ENCODE peak calls at places on chromosome 20, in eight cellular contexts. N is fibroblast of lung; U is activated CD8-positive, alpha-beta memory T cell treated with anti-CD3 and anti-CD28 coated beads for 4 hours; E is HL-60; H is activated CD4-positive, CD25-positive, alpha-beta regulatory T cell treated with anti-CD3 and anti-CD28 coated beads, Interleukin-2, amount 50 U/mL, for 16 hours; B is lower lobe of right lung; X is ACHN; W is stomach. Q is an unnamed sample.

GRCh38 chr20:56752274-56752673 is 123.2 kb downstream of the TFAP2C start:
- DNase-seq in N (no peak), U (no peak), E (no peak), H (no peak), B (no peak), X (no peak), W (no peak), Q (no peak)

GRCh38 chr20:9059931-9060330 is 9.0 kb upstream of the PLCB4 start:
- DNase-seq in N (peak), U (no peak), E (no peak), H (no peak), B (no peak), X (peak), W (no peak), Q (no peak)

GRCh38 chr20:41391587-41392001 is 25.0 kb upstream of the EMILIN3 start:
- DNase-seq in N (no peak), U (no peak), E (no peak), H (no peak), B (peak), X (no peak), W (no peak), Q (no peak)

GRCh38 chr20:38228436-38228835 is 32.1 kb downstream of the KIAA1755 start:
- DNase-seq in N (no peak), U (no peak), E (no peak), H (no peak), B (no peak), X (no peak), W (no peak), Q (no peak)

GRCh38 chr20:37389844-37390275 is 43.9 kb downstream of the SRC start:
- DNase-seq in N (no peak), U (no peak), E (no peak), H (no peak), B (peak), X (no peak), W (no peak), Q (peak)

GRCh38 chr20:14997791-14998190 is 660.4 kb upstream of the FLRT3 start:
- DNase-seq in N (peak), U (no peak), E (no peak), H (no peak), B (no peak), X (peak), W (no peak), Q (no peak)

GRCh38 chr20:1003920-1004697 is 2.0 kb upstream of the RSPO4 start:
- DNase-seq in N (no peak), U (no peak), E (no peak), H (no peak), B (no peak), X (no peak), W (no peak), Q (no peak)

GRCh38 chr20:13085275-13085674 is 76.5 kb downstream of the SPTLC3 start:
- DNase-seq in N (peak), U (no peak), E (no peak), H (no peak), B (no peak), X (no peak), W (no peak), Q (no peak)

GRCh38 chr20:41167118-41167470 is 29.8 kb downstream of the PLCG1 start:
- DNase-seq in N (no peak), U (no peak), E (no peak), H (no peak), B (no peak), X (no peak), W (no peak), Q (no peak)

GRCh38 chr20:15613530-15613929 is 959.7 kb downstream of the KIF16B start:
- DNase-seq in N (no peak), U (no peak), E (no peak), H (no peak), B (no peak), X (no peak), W (peak), Q (peak)

GRCh38 chr20:52410746-52411317 is 219.3 kb upstream of the ZFP64 start:
- DNase-seq in N (no peak), U (no peak), E (no peak), H (no peak), B (no peak), X (no peak), W (no peak), Q (no peak)

GRCh38 chr20:38804682-38805501 is 605 bp upstream of the PPP1R16B start:
- DNase-seq in N (no peak), U (peak), E (peak), H (peak), B (peak), X (no peak), W (peak), Q (no peak)

GRCh38 chr20:43322851-43323250 is 133.1 kb upstream of the PTPRT start:
- DNase-seq in N (no peak), U (no peak), E (no peak), H (no peak), B (no peak), X (peak), W (no peak), Q (no peak)

GRCh38 chr20:57851786-57852185 is 142.0 kb upstream of the PMEPA1 start:
- DNase-seq in N (no peak), U (no peak), E (no peak), H (no peak), B (no peak), X (no peak), W (no peak), Q (no peak)

GRCh38 chr20:43844778-43845614 is 69.7 kb upstream of the TOX2 start:
- DNase-seq in N (peak), U (no peak), E (no peak), H (no peak), B (no peak), X (peak), W (no peak), Q (peak)

GRCh38 chr20:53706511-53707031 is 112.9 kb upstream of the ZNF217 start:
- DNase-seq in N (peak), U (no peak), E (peak), H (no peak), B (no peak), X (no peak), W (no peak), Q (peak)

GRCh38 chr20:46057856-46058655 is 29.0 kb downstream of the SLC12A5 start:
- DNase-seq in N (peak), U (no peak), E (peak), H (no peak), B (peak), X (no peak), W (peak), Q (peak)

GRCh38 chr20:3818155-3819151 is 1.9 kb upstream of the AP5S1 start:
- DNase-seq in N (peak), U (no peak), E (peak), H (no peak), B (peak), X (peak), W (peak), Q (peak)